ENCODE peak calls at places on chromosomes 4 and X, in nine cellular contexts. E, I, G, N, F, H, P, A and X are unnamed samples.

GRCh38 chrX:108468486-108468885 is 28.8 kb downstream of the COL4A5 start:
- DNase-seq in E (no peak), I (no peak), G (no peak), N (no peak), F (no peak), H (no peak), P (no peak), A (no peak), X (no peak)

GRCh38 chrX:39309018-39309620 is 507.9 kb downstream of the MID1IP1 start:
- DNase-seq in E (no peak), I (peak), G (no peak), N (peak), F (no peak), H (no peak), P (no peak), A (peak), X (no peak)

GRCh38 chr4:24857996-24858395 is 54.8 kb downstream of the CCDC149 start:
- DNase-seq in E (no peak), I (no peak), G (no peak), N (no peak), F (no peak), H (peak), P (no peak), A (no peak), X (no peak)

GRCh38 chr4:68724426-68724825 is 54.0 kb upstream of the UGT2B15 start:
- DNase-seq in E (no peak), I (no peak), G (no peak), N (no peak), F (no peak), H (no peak), P (no peak), A (no peak), X (peak)

GRCh38 chr4:137967480-137968190 is 274.5 kb downstream of the SLC7A11 start:
- DNase-seq in E (no peak), I (no peak), G (no peak), N (no peak), F (no peak), H (no peak), P (no peak), A (no peak), X (peak)

GRCh38 chr4:67704843-67705242 is 3.9 kb upstream of the UBA6 start:
- DNase-seq in E (no peak), I (no peak), G (no peak), N (no peak), F (no peak), H (no peak), P (no peak), A (no peak), X (no peak)

GRCh38 chr4:140720387-140721087 is 35.6 kb downstream of the TBC1D9 start:
- DNase-seq in E (no peak), I (no peak), G (no peak), N (no peak), F (no peak), H (no peak), P (no peak), A (peak), X (no peak)

GRCh38 chrX:41870719-41871151 is 52.6 kb downstream of the CASK start:
- DNase-seq in E (no peak), I (no peak), G (no peak), N (no peak), F (no peak), H (no peak), P (no peak), A (peak), X (no peak)

GRCh38 chr4:55291227-55291629 is 54.8 kb upstream of the SRD5A3 start:
- DNase-seq in E (no peak), I (no peak), G (no peak), N (no peak), F (no peak), H (no peak), P (no peak), A (no peak), X (no peak)

GRCh38 chr4:628346-628745 is 3.0 kb downstream of the PDE6B start:
- DNase-seq in E (peak), I (no peak), G (no peak), N (no peak), F (no peak), H (no peak), P (no peak), A (no peak), X (no peak)

GRCh38 chr4:85496933-85497332 is 22.0 kb downstream of the ARHGAP24 start:
- DNase-seq in E (no peak), I (no peak), G (no peak), N (no peak), F (no peak), H (no peak), P (no peak), A (no peak), X (peak)

GRCh38 chr4:146637853-146638800 is 566 bp upstream of the POU4F2 start:
- DNase-seq in E (peak), I (no peak), G (no peak), N (no peak), F (no peak), H (peak), P (no peak), A (no peak), X (no peak)

GRCh38 chr4:8434251-8435073 is 6.1 kb downstream of the ACOX3 start:
- DNase-seq in E (no peak), I (no peak), G (no peak), N (no peak), F (no peak), H (no peak), P (no peak), A (no peak), X (no peak)

GRCh38 chrX:39427492-39428289 is 626.4 kb downstream of the MID1IP1 start:
- DNase-seq in E (no peak), I (no peak), G (no peak), N (peak), F (no peak), H (peak), P (no peak), A (no peak), X (peak)

GRCh38 chr4:172104534-172104933 is 291.3 kb downstream of the GALNTL6 start:
- DNase-seq in E (no peak), I (no peak), G (no peak), N (no peak), F (no peak), H (no peak), P (no peak), A (no peak), X (peak)

GRCh38 chr4:144748814-144749555 is 103.0 kb downstream of the HHIP start:
- DNase-seq in E (no peak), I (no peak), G (no peak), N (no peak), F (no peak), H (no peak), P (no peak), A (no peak), X (no peak)

GRCh38 chr4:36322921-36323354 is 41.5 kb downstream of the DTHD1 start:
- DNase-seq in E (no peak), I (no peak), G (no peak), N (peak), F (no peak), H (no peak), P (no peak), A (no peak), X (no peak)

GRCh38 chr4:26022346-26022891 is 108.4 kb downstream of the SMIM20 start:
- DNase-seq in E (no peak), I (peak), G (no peak), N (no peak), F (no peak), H (no peak), P (peak), A (no peak), X (peak)

GRCh38 chrX:316351-317325 is 2.0 kb downstream of the GTPBP6 start:
- DNase-seq in E (no peak), I (no peak), G (no peak), N (no peak), F (no peak), H (no peak), P (no peak), A (no peak), X (no peak)

GRCh38 chrX:133868687-133869086 is 116.7 kb downstream of the GPC3 start:
- DNase-seq in E (no peak), I (no peak), G (no peak), N (no peak), F (no peak), H (no peak), P (no peak), A (no peak), X (no peak)

GRCh38 chr4:3746701-3747581 is 19.2 kb upstream of the ADRA2C start:
- DNase-seq in E (no peak), I (no peak), G (no peak), N (no peak), F (no peak), H (no peak), P (no peak), A (no peak), X (no peak)

GRCh38 chrX:13719192-13719856 is 15.1 kb downstream of the TRAPPC2 start:
- DNase-seq in E (no peak), I (no peak), G (no peak), N (no peak), F (no peak), H (no peak), P (no peak), A (no peak), X (no peak)

GRCh38 chr4:150047546-150047945 is 30.7 kb upstream of the DCLK2 start:
- DNase-seq in E (no peak), I (no peak), G (no peak), N (no peak), F (no peak), H (no peak), P (no peak), A (no peak), X (no peak)

GRCh38 chrX:7552758-7553157 is 290.2 kb upstream of the VCX start:
- DNase-seq in E (no peak), I (no peak), G (no peak), N (no peak), F (no peak), H (no peak), P (no peak), A (no peak), X (no peak)

GRCh38 chr4:8235686-8236085 is 33.9 kb upstream of the HTRA3 start:
- DNase-seq in E (no peak), I (no peak), G (no peak), N (no peak), F (no peak), H (no peak), P (no peak), A (no peak), X (no peak)

GRCh38 chr4:80027611-80028010 is 45.4 kb downstream of the ANTXR2 start:
- DNase-seq in E (no peak), I (no peak), G (no peak), N (no peak), F (peak), H (no peak), P (no peak), A (no peak), X (no peak)

GRCh38 chr4:137794779-137795178 is 262.5 kb upstream of the PCDH18 start:
- DNase-seq in E (no peak), I (peak), G (no peak), N (no peak), F (peak), H (no peak), P (no peak), A (peak), X (no peak)

GRCh38 chr4:71553605-71554004 is 214.8 kb downstream of the SLC4A4 start:
- DNase-seq in E (no peak), I (no peak), G (no peak), N (no peak), F (peak), H (peak), P (no peak), A (peak), X (peak)

GRCh38 chrX:3286196-3286920 is 60.1 kb downstream of the MXRA5 start:
- DNase-seq in E (no peak), I (no peak), G (no peak), N (no peak), F (no peak), H (no peak), P (no peak), A (no peak), X (peak)

GRCh38 chrX:106963111-106963510 is 36.9 kb downstream of the MORC4 start:
- DNase-seq in E (no peak), I (no peak), G (no peak), N (no peak), F (no peak), H (no peak), P (no peak), A (no peak), X (no peak)

GRCh38 chr4:78058591-78059523 is 1.7 kb downstream of the FRAS1 start:
- DNase-seq in E (peak), I (peak), G (peak), N (no peak), F (no peak), H (peak), P (peak), A (no peak), X (peak)

GRCh38 chr4:149914521-149915115 is 99.0 kb upstream of the IQCM start:
- DNase-seq in E (no peak), I (peak), G (peak), N (peak), F (peak), H (peak), P (peak), A (peak), X (peak)

GRCh38 chrX:28988246-28988645 is 401.0 kb downstream of the IL1RAPL1 start:
- DNase-seq in E (no peak), I (no peak), G (no peak), N (no peak), F (no peak), H (peak), P (no peak), A (no peak), X (no peak)

GRCh38 chr4:8872402-8873291 is 1.0 kb upstream of the HMX1 start:
- DNase-seq in E (no peak), I (no peak), G (no peak), N (no peak), F (no peak), H (no peak), P (no peak), A (no peak), X (no peak)

GRCh38 chr4:95898226-95898625 is 58.3 kb downstream of the PDHA2 start:
- DNase-seq in E (no peak), I (no peak), G (no peak), N (no peak), F (no peak), H (no peak), P (no peak), A (no peak), X (no peak)